ENCODE peak calls at places on chromosomes 13 and 19, in five cellular contexts. R, B, G, L and O are unnamed samples.

GRCh38 chr19:56671613-56671994 is at the start of gene ZNF835:
- DNase-seq in R (peak; percentile 80), B (peak; percentile 89), G (no peak), L (peak; percentile 94), O (peak; percentile 95)

GRCh38 chr19:40646564-40647254 is 43.7 kb downstream of the NUMBL start:
- DNase-seq in R (no peak), B (no peak), G (no peak), L (no peak), O (no peak)

GRCh38 chr19:10680545-10681135 is 20.6 kb upstream of the QTRT1 start:
- DNase-seq in R (no peak), B (no peak), G (no peak), L (no peak), O (no peak)

GRCh38 chr13:72384186-72384823 is 343.1 kb downstream of the MZT1 start:
- DNase-seq in R (no peak), B (no peak), G (no peak), L (no peak), O (no peak)

GRCh38 chr13:30622551-30622950 is 4.8 kb downstream of the USPL1 start:
- DNase-seq in R (no peak), B (no peak), G (no peak), L (no peak), O (no peak)

GRCh38 chr19:43913383-43913782 is 21.7 kb downstream of the ZNF45 start:
- DNase-seq in R (no peak), B (no peak), G (no peak), L (no peak), O (no peak)

GRCh38 chr19:41882568-41883462 is at the start of gene ARHGEF1:
- DNase-seq in R (peak; percentile 69), B (no peak), G (no peak), L (peak; percentile 89), O (peak; percentile 44)

GRCh38 chr19:28966737-28967401 is 246.1 kb downstream of the UQCRFS1 start:
- DNase-seq in R (no peak), B (no peak), G (no peak), L (no peak), O (no peak)

GRCh38 chr13:51269039-51269438 is 46.8 kb downstream of the FAM124A start:
- DNase-seq in R (no peak), B (no peak), G (no peak), L (no peak), O (no peak)

GRCh38 chr19:52566121-52566520 is 4.0 kb upstream of the ZNF701 start:
- DNase-seq in R (no peak), B (no peak), G (no peak), L (no peak), O (no peak)

GRCh38 chr13:32261567-32261966 is 53.6 kb downstream of the ZAR1L start:
- DNase-seq in R (no peak), B (no peak), G (no peak), L (peak; percentile 25), O (no peak)

GRCh38 chr19:11373166-11373884 is 1.1 kb upstream of the SWSAP1 start:
- DNase-seq in R (no peak), B (peak; percentile 81), G (peak; percentile 84), L (peak; percentile 86), O (peak; percentile 86)

GRCh38 chr19:36101550-36102327 is 9.2 kb upstream of the OVOL3 start:
- DNase-seq in R (no peak), B (no peak), G (no peak), L (no peak), O (no peak)

GRCh38 chr13:107091386-107091785 is 523.4 kb upstream of the ARGLU1 start:
- DNase-seq in R (no peak), B (no peak), G (no peak), L (no peak), O (no peak)

GRCh38 chr13:108214511-108215383 is 589 bp downstream of the LIG4 start:
- DNase-seq in R (peak; percentile 7), B (peak; percentile 58), G (no peak), L (peak; percentile 36), O (peak; percentile 39)

GRCh38 chr19:44845286-44845611 is 848 bp upstream of the NECTIN2 start:
- DNase-seq in R (no peak), B (no peak), G (no peak), L (no peak), O (no peak)

GRCh38 chr19:1064661-1065605 is 2.0 kb upstream of the ARHGAP45 start:
- DNase-seq in R (peak; percentile 74), B (no peak), G (no peak), L (peak; percentile 88), O (peak; percentile 85)

GRCh38 chr13:25249001-25249543 is 38.2 kb downstream of the MTMR6 start:
- DNase-seq in R (no peak), B (no peak), G (no peak), L (peak; percentile 22), O (no peak)

GRCh38 chr19:33438016-33438671 is 64.6 kb downstream of the CEBPG start:
- DNase-seq in R (no peak), B (no peak), G (no peak), L (peak; percentile 89), O (peak; percentile 26)

GRCh38 chr13:19681517-19681916 is 48.1 kb downstream of the MPHOSPH8 start:
- DNase-seq in R (no peak), B (no peak), G (no peak), L (no peak), O (no peak)

GRCh38 chr19:46404039-46404883 is 9.1 kb downstream of the CCDC8 start:
- DNase-seq in R (no peak), B (no peak), G (no peak), L (no peak), O (peak; percentile 81)

GRCh38 chr13:106178816-106179215 is 356.6 kb downstream of the EFNB2 start:
- DNase-seq in R (no peak), B (no peak), G (no peak), L (no peak), O (no peak)

GRCh38 chr13:113917096-113917495 is 53.2 kb upstream of the GAS6 start:
- DNase-seq in R (no peak), B (no peak), G (no peak), L (no peak), O (no peak)

GRCh38 chr13:27791901-27792392 is 336 bp upstream of the GSX1 start:
- DNase-seq in R (no peak), B (no peak), G (no peak), L (no peak), O (no peak)

GRCh38 chr13:111384441-111385181 is 64.2 kb downstream of the TEX29 start:
- DNase-seq in R (no peak), B (no peak), G (no peak), L (no peak), O (peak; percentile 4)

GRCh38 chr19:7197760-7198696 is 96.2 kb downstream of the INSR start:
- DNase-seq in R (peak; percentile 89), B (peak; percentile 96), G (peak; percentile 53), L (peak; percentile 97), O (peak; percentile 94)

GRCh38 chr13:111251646-111252448 is 68.6 kb upstream of the TEX29 start:
- DNase-seq in R (no peak), B (no peak), G (no peak), L (peak; percentile 37), O (no peak)

GRCh38 chr13:75180805-75181455 is 301.0 kb downstream of the TBC1D4 start:
- DNase-seq in R (no peak), B (no peak), G (no peak), L (no peak), O (no peak)

GRCh38 chr13:74090397-74090796 is 43.8 kb downstream of the KLF12 start:
- DNase-seq in R (no peak), B (no peak), G (no peak), L (no peak), O (no peak)

GRCh38 chr19:57452307-57452706 is 4.6 kb downstream of the VN1R1 start:
- DNase-seq in R (no peak), B (no peak), G (no peak), L (no peak), O (no peak)

GRCh38 chr13:96034662-96035061 is 18.5 kb downstream of the UGGT2 start:
- DNase-seq in R (no peak), B (no peak), G (no peak), L (no peak), O (no peak)

GRCh38 chr13:109783447-109783814 is 3.0 kb downstream of the IRS2 start:
- DNase-seq in R (no peak), B (no peak), G (no peak), L (peak; percentile 65), O (peak; percentile 62)

GRCh38 chr13:50589651-50590054 is 253.8 kb downstream of the DLEU7 start:
- DNase-seq in R (no peak), B (no peak), G (no peak), L (no peak), O (no peak)

GRCh38 chr13:73220966-73221720 is 162.3 kb downstream of the KLF5 start:
- DNase-seq in R (no peak), B (no peak), G (no peak), L (no peak), O (peak; percentile 42)

GRCh38 chr19:8334458-8335342 is 8.4 kb downstream of the KANK3 start:
- DNase-seq in R (no peak), B (peak; percentile 89), G (no peak), L (peak; percentile 86), O (peak; percentile 86)

GRCh38 chr13:96636310-96636709 is 358.0 kb downstream of the OXGR1 start:
- DNase-seq in R (no peak), B (no peak), G (no peak), L (no peak), O (no peak)

GRCh38 chr19:13920940-13921744 is 15.1 kb downstream of the CC2D1A start:
- DNase-seq in R (no peak), B (no peak), G (no peak), L (peak; percentile 77), O (no peak)